ENCODE peak calls at places on chromosomes 4 and X, in four cellular contexts. One of them, this sample, is unnamed.

GRCh38 chrX:319579-320125 is 1.1 kb upstream of the GTPBP6 start:
- DNase-seq in omental fat pad: no peak
- DNase-seq in T-helper 2 cell: peak
- DNase-seq in T-helper 1 cell: no peak
- DNase-seq in this sample: peak

GRCh38 chrX:22686138-22686541 is 313.6 kb upstream of the DDX53 start:
- DNase-seq in omental fat pad: no peak
- DNase-seq in T-helper 2 cell: no peak
- DNase-seq in T-helper 1 cell: no peak
- DNase-seq in this sample: no peak

GRCh38 chr4:10040049-10040892 is 19.0 kb upstream of the SLC2A9 start:
- DNase-seq in omental fat pad: no peak
- DNase-seq in T-helper 2 cell: no peak
- DNase-seq in T-helper 1 cell: no peak
- DNase-seq in this sample: no peak

GRCh38 chr4:108044951-108045686 is 55.4 kb downstream of the HADH start:
- DNase-seq in omental fat pad: no peak
- DNase-seq in T-helper 2 cell: no peak
- DNase-seq in T-helper 1 cell: no peak
- DNase-seq in this sample: no peak

GRCh38 chrX:13090261-13091110 is 46.1 kb upstream of the FAM9C start:
- DNase-seq in omental fat pad: no peak
- DNase-seq in T-helper 2 cell: no peak
- DNase-seq in T-helper 1 cell: no peak
- DNase-seq in this sample: no peak

GRCh38 chr4:1024882-1025552 is 13.6 kb downstream of the FGFRL1 start:
- DNase-seq in omental fat pad: no peak
- DNase-seq in T-helper 2 cell: no peak
- DNase-seq in T-helper 1 cell: no peak
- DNase-seq in this sample: no peak

GRCh38 chrX:150934453-150934852 is 36.0 kb upstream of the CD99L2 start:
- DNase-seq in omental fat pad: no peak
- DNase-seq in T-helper 2 cell: no peak
- DNase-seq in T-helper 1 cell: no peak
- DNase-seq in this sample: no peak

GRCh38 chr4:106358899-106359298 is 9.7 kb downstream of the GIMD1 start:
- DNase-seq in omental fat pad: no peak
- DNase-seq in T-helper 2 cell: no peak
- DNase-seq in T-helper 1 cell: no peak
- DNase-seq in this sample: no peak

GRCh38 chr4:146040623-146041022 is 102.0 kb upstream of the ZNF827 start:
- DNase-seq in omental fat pad: no peak
- DNase-seq in T-helper 2 cell: no peak
- DNase-seq in T-helper 1 cell: no peak
- DNase-seq in this sample: no peak

GRCh38 chr4:56681158-56681848 is at the start of gene HOPX:
- DNase-seq in omental fat pad: no peak
- DNase-seq in T-helper 2 cell: no peak
- DNase-seq in T-helper 1 cell: no peak
- DNase-seq in this sample: no peak

GRCh38 chr4:8401665-8402064 is 38.9 kb downstream of the ACOX3 start:
- DNase-seq in omental fat pad: no peak
- DNase-seq in T-helper 2 cell: no peak
- DNase-seq in T-helper 1 cell: no peak
- DNase-seq in this sample: no peak

GRCh38 chr4:84920591-84920990 is 45.9 kb downstream of the WDFY3 start:
- DNase-seq in omental fat pad: no peak
- DNase-seq in T-helper 2 cell: no peak
- DNase-seq in T-helper 1 cell: no peak
- DNase-seq in this sample: no peak